ENCODE peak calls at places on chromosome 20, in five cellular contexts. Q, F, D, M and S are unnamed samples.

GRCh38 chr20:57211406-57211805 is 55.0 kb downstream of the BMP7 start:
- DNase-seq in Q (no peak), F (no peak), D (no peak), M (peak), S (no peak)

GRCh38 chr20:44467289-44467883 is 8.3 kb upstream of the TTPAL start:
- DNase-seq in Q (no peak), F (peak), D (no peak), M (peak), S (no peak)

GRCh38 chr20:20184149-20184548 is 131.8 kb downstream of the CFAP61 start:
- DNase-seq in Q (no peak), F (no peak), D (no peak), M (no peak), S (no peak)

GRCh38 chr20:36454664-36455427 is 86.5 kb upstream of the MYL9 start:
- DNase-seq in Q (no peak), F (no peak), D (no peak), M (peak), S (no peak)

GRCh38 chr20:35271073-35271882 is 6.6 kb downstream of the MMP24OS start:
- DNase-seq in Q (no peak), F (no peak), D (no peak), M (no peak), S (no peak)

GRCh38 chr20:2402271-2402980 is 21.7 kb downstream of the TGM6 start:
- DNase-seq in Q (no peak), F (no peak), D (no peak), M (no peak), S (no peak)

GRCh38 chr20:21971436-21971835 is 266.0 kb downstream of the PAX1 start:
- DNase-seq in Q (no peak), F (no peak), D (no peak), M (no peak), S (no peak)

GRCh38 chr20:62595491-62595890 is 46.8 kb upstream of the SLCO4A1 start:
- DNase-seq in Q (no peak), F (peak), D (no peak), M (no peak), S (no peak)

GRCh38 chr20:62712606-62713005 is 4.0 kb downstream of the NTSR1 start:
- DNase-seq in Q (no peak), F (no peak), D (no peak), M (no peak), S (no peak)

GRCh38 chr20:55140631-55141030 is 665.2 kb downstream of the DOK5 start:
- DNase-seq in Q (no peak), F (no peak), D (no peak), M (no peak), S (no peak)

GRCh38 chr20:38127011-38127621 is 38.0 kb downstream of the TGM2 start:
- DNase-seq in Q (no peak), F (peak), D (no peak), M (peak), S (no peak)

GRCh38 chr20:14664101-14664500 is 326.7 kb upstream of the FLRT3 start:
- DNase-seq in Q (no peak), F (no peak), D (no peak), M (no peak), S (no peak)

GRCh38 chr20:43971233-43971632 is 56.6 kb downstream of the TOX2 start:
- DNase-seq in Q (no peak), F (no peak), D (no peak), M (no peak), S (no peak)

GRCh38 chr20:10662661-10663458 is 10.9 kb downstream of the JAG1 start:
- DNase-seq in Q (no peak), F (no peak), D (no peak), M (no peak), S (no peak)

GRCh38 chr20:33649201-33649631 is 12.9 kb upstream of the C20orf144 start:
- DNase-seq in Q (no peak), F (peak), D (no peak), M (peak), S (no peak)